ENCODE peak calls at places on chromosomes 1 and 21, in four cellular contexts. B is uterus, Q is Panc1, T is body of pancreas. W is an unnamed sample.

GRCh38 chr21:44035244-44035643 is 23.1 kb downstream of the TRAPPC10 start:
- DNase-seq in B (no peak), Q (no peak), T (no peak), W (no peak)

GRCh38 chr1:181044449-181044966 is 10.7 kb downstream of the MR1 start:
- DNase-seq in B (no peak), Q (no peak), T (peak; percentile 42), W (peak; percentile 85)

GRCh38 chr21:16169102-16169511 is 439.3 kb downstream of the USP25 start:
- DNase-seq in B (no peak), Q (no peak), T (no peak), W (no peak)

GRCh38 chr1:89922911-89923310 is 72.0 kb upstream of the ZNF326 start:
- DNase-seq in B (no peak), Q (no peak), T (no peak), W (no peak)

GRCh38 chr1:75338974-75339483 is 204.8 kb downstream of the LHX8 start:
- DNase-seq in B (no peak), Q (no peak), T (no peak), W (no peak)

GRCh38 chr1:89198500-89199072 is at the start of gene GBP4:
- DNase-seq in B (peak; percentile 41), Q (no peak), T (peak; percentile 14), W (peak; percentile 30)

GRCh38 chr1:203144661-203145060 is 17.1 kb downstream of the ADORA1 start:
- DNase-seq in B (no peak), Q (no peak), T (peak; percentile 68), W (no peak)

GRCh38 chr1:220888665-220888986 is 9.4 kb downstream of the HLX start:
- DNase-seq in B (no peak), Q (no peak), T (no peak), W (no peak)

GRCh38 chr1:16279186-16279585 is 42.2 kb upstream of the CPLANE2 start:
- DNase-seq in B (no peak), Q (no peak), T (no peak), W (no peak)

GRCh38 chr1:72280714-72281113 is 1.6 kb downstream of the NEGR1 start:
- DNase-seq in B (no peak), Q (no peak), T (no peak), W (no peak)

GRCh38 chr1:12595839-12596821 is 21.9 kb downstream of the DHRS3 start:
- DNase-seq in B (peak; percentile 88), Q (no peak), T (peak; percentile 78), W (peak; percentile 80)

GRCh38 chr1:197868751-197869501 is 33.5 kb upstream of the C1orf53 start:
- DNase-seq in B (no peak), Q (peak; percentile 45), T (peak; percentile 42), W (no peak)

GRCh38 chr1:248585266-248585665 is 10.7 kb upstream of the OR2T34 start:
- DNase-seq in B (no peak), Q (no peak), T (no peak), W (no peak)

GRCh38 chr1:227152525-227152924 is 165.8 kb downstream of the CDC42BPA start:
- DNase-seq in B (no peak), Q (no peak), T (no peak), W (no peak)

GRCh38 chr1:59687081-59687480 is 127.7 kb upstream of the HOOK1 start:
- DNase-seq in B (no peak), Q (no peak), T (no peak), W (no peak)

GRCh38 chr1:198563578-198563977 is 23.1 kb upstream of the ATP6V1G3 start:
- DNase-seq in B (no peak), Q (no peak), T (no peak), W (no peak)

GRCh38 chr1:236854602-236854978 is 59.5 kb downstream of the MTR start:
- DNase-seq in B (no peak), Q (no peak), T (no peak), W (no peak)

GRCh38 chr1:18939398-18940302 is 16.8 kb downstream of the IFFO2 start:
- DNase-seq in B (no peak), Q (no peak), T (no peak), W (no peak)

GRCh38 chr1:93029317-93029716 is 49.8 kb upstream of the MTF2 start:
- DNase-seq in B (no peak), Q (no peak), T (no peak), W (no peak)

GRCh38 chr1:3313579-3313955 is 140.9 kb upstream of the ARHGEF16 start:
- DNase-seq in B (peak; percentile 89), Q (no peak), T (peak; percentile 90), W (peak; percentile 85)

GRCh38 chr1:52053862-52054261 is 1.1 kb downstream of the TXNDC12 start:
- DNase-seq in B (no peak), Q (no peak), T (no peak), W (no peak)

GRCh38 chr1:17533201-17533600 is 6.3 kb upstream of the ARHGEF10L start:
- DNase-seq in B (no peak), Q (no peak), T (no peak), W (no peak)

GRCh38 chr1:181094813-181095212 is 6.3 kb downstream of the IER5 start:
- DNase-seq in B (peak; percentile 66), Q (no peak), T (peak; percentile 32), W (no peak)

GRCh38 chr1:165903672-165904071 is 76.3 kb downstream of the UCK2 start:
- DNase-seq in B (no peak), Q (no peak), T (no peak), W (no peak)

GRCh38 chr1:1086911-1087341 is 12.8 kb upstream of the RNF223 start:
- DNase-seq in B (no peak), Q (no peak), T (no peak), W (no peak)

GRCh38 chr1:5495596-5496410 is 496.4 kb downstream of the NPHP4 start:
- DNase-seq in B (no peak), Q (no peak), T (no peak), W (no peak)

GRCh38 chr1:46333300-46334029 is 7.1 kb upstream of the NSUN4 start:
- DNase-seq in B (no peak), Q (no peak), T (no peak), W (no peak)

GRCh38 chr21:26572026-26572425 is 1.1 kb downstream of the CYYR1 start:
- DNase-seq in B (no peak), Q (no peak), T (no peak), W (no peak)

GRCh38 chr1:19802269-19802668 is 2.6 kb upstream of the TMCO4 start:
- DNase-seq in B (no peak), Q (no peak), T (no peak), W (no peak)

GRCh38 chr1:181057079-181057478 is 23.3 kb downstream of the MR1 start:
- DNase-seq in B (no peak), Q (no peak), T (no peak), W (no peak)

GRCh38 chr21:42753804-42754203 is 100.4 kb downstream of the PDE9A start:
- DNase-seq in B (no peak), Q (no peak), T (no peak), W (no peak)

GRCh38 chr1:53532912-53533311 is 73.7 kb downstream of the DMRTB1 start:
- DNase-seq in B (no peak), Q (no peak), T (no peak), W (no peak)

GRCh38 chr1:233982827-233983518 is 78.5 kb downstream of the SLC35F3 start:
- DNase-seq in B (no peak), Q (no peak), T (no peak), W (no peak)

GRCh38 chr1:55781944-55782482 is 566.8 kb upstream of the USP24 start:
- DNase-seq in B (peak; percentile 37), Q (peak; percentile 45), T (peak; percentile 26), W (no peak)

DNA sequence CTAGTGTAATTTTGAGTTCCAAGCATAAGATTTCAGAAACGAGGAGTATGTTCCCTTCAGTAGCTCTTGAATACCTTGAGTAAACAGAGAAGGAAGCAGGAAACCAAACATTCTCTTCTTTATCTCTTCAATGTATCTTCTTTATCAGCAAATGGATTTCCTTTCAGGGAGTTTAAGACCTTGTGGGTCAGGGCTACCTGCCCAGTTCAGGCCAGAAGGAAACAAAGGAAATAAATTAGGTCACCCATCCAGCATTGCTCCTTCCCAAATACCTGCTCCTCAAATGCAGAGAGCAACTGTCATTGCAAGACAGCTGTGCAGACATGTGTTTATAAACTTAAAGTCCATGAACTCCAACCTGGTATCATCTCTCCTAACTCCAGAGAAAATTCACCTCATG is 130.1 kb upstream of the SOD1 start:
- DNase-seq in B (no peak), Q (no peak), T (no peak), W (no peak)
- H3K4me1 ChIP-seq in B (no peaks in the 10 kb centered on the region), Q (no peaks in the 10 kb centered on the region), T (peaks cover 9% of the 10 kb centered on the region), W (no peaks in the 10 kb centered on the region)

GRCh38 chr1:43930168-43930948 is 3.2 kb upstream of the ARTN start:
- DNase-seq in B (no peak), Q (no peak), T (peak; percentile 29), W (no peak)

GRCh38 chr1:43919906-43920305 is 13.7 kb upstream of the ARTN start:
- DNase-seq in B (no peak), Q (no peak), T (no peak), W (no peak)

GRCh38 chr1:43921022-43921421 is 12.6 kb upstream of the ARTN start:
- DNase-seq in B (no peak), Q (no peak), T (no peak), W (no peak)

DNA sequence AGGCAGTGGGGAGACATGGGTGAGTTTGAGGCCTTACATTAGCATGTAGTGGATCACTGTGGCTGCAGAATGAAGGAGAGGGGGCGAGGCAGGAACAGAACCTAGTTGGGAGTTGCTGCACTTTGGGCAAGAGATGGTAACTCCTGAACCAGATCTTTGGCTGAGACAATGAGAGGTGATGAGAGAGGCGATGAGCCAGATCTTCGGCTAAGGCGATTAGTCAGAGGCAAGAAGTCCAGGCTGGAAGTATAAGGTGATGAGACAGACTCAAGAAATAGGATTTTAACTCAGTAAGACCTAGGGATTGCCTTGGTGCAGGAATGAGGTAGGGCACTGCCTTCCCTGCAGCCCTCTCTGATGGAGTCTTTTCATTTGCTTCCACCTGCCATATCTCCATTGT is 9.1 kb upstream of the ARTN start:
- DNase-seq in B (no peak), Q (no peak), T (no peak), W (no peak)
- TF ChIP-seq CTCF in B (no peak), Q (no peak), T (no peak), W (no peak)

GRCh38 chr1:66400660-66401059 is 133.3 kb upstream of the SGIP1 start:
- DNase-seq in B (no peak), Q (no peak), T (no peak), W (no peak)
- H3K4me1 ChIP-seq in B (no peaks in the 10 kb centered on the region), Q (no peaks in the 10 kb centered on the region), T (no peaks in the 10 kb centered on the region), W (peaks cover 16% of the 10 kb centered on the region)

DNA sequence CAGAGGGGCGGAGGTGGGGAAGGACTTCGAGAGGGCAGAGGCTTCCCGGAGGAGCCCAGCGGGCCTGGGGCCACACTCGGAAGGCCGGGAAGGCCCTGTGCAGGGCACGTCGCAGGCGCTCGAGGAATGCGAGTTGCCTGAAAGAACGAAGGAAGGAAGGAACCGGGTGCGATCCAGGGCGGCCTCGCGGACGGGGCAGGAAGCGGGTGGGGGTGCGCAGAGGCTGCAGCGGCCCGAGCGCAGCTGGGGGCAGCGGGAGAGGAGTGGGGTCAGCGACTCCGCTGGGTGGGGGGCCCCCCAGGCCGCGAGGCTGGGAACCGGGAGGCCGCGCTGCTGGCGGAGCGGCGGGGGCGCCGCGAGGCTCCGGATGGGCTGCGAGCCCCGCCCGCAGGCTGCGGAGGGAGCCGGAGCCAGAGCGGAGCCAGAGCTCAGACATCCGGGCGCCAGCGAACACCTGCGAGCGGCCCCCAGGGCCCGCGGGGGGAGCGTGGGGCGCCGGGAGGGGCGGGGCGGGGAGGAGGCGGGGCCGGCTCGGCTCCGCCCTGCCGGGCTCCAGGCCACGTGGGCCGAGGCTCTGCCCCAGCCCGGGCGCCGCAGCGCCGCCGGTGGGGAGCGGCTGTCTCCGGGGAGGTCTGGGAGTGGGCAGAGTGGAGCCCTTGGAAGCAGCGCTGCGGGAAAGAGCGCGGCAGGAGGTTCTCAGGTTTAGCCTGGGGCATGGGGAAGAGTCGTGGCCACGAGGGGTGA is 4.6 kb downstream of the ID3 start:
- DNase-seq in B (peak; percentile 84), Q (no peak), T (peak; percentile 90), W (peak; percentile 83)
- TF ChIP-seq CTCF in B (peak; percentile 23), Q (peak; percentile 70), T (peak; percentile 39), W (peak; percentile 31)